ENCODE peak calls at places on chromosome 11, in four cellular contexts. H, K, J and E are unnamed samples.

GRCh38 chr11:1872267-1872985 is 19.3 kb downstream of the PRR33 start:
- DNase-seq in H (no peak), K (no peak), J (no peak), E (no peak)

GRCh38 chr11:6062691-6063358 is 32.3 kb upstream of the OR56A1 start:
- DNase-seq in H (no peak), K (no peak), J (no peak), E (no peak)

GRCh38 chr11:10072142-10072541 is 221.9 kb downstream of the SBF2 start:
- DNase-seq in H (no peak), K (no peak), J (no peak), E (no peak)

GRCh38 chr11:9138612-9139579 is 47.5 kb upstream of the SCUBE2 start:
- DNase-seq in H (no peak), K (peak), J (no peak), E (peak)

GRCh38 chr11:68994891-68995280 is 14.1 kb upstream of the MRGPRD start:
- DNase-seq in H (no peak), K (no peak), J (no peak), E (no peak)

GRCh38 chr11:13291794-13292193 is 14.2 kb downstream of the BMAL1 start:
- DNase-seq in H (no peak), K (no peak), J (no peak), E (no peak)

GRCh38 chr11:15618583-15619032 is 503.9 kb downstream of the INSC start:
- DNase-seq in H (no peak), K (no peak), J (no peak), E (no peak)

GRCh38 chr11:106391771-106392412 is 314.4 kb downstream of the AASDHPPT start:
- DNase-seq in H (no peak), K (peak), J (no peak), E (no peak)

GRCh38 chr11:104043137-104043536 is 6.7 kb downstream of the DDI1 start:
- DNase-seq in H (no peak), K (no peak), J (no peak), E (no peak)

GRCh38 chr11:110200836-110201235 is 95.6 kb downstream of the RDX start:
- DNase-seq in H (no peak), K (no peak), J (no peak), E (no peak)

GRCh38 chr11:122668562-122669090 is 13.1 kb downstream of the UBASH3B start:
- DNase-seq in H (no peak), K (peak), J (no peak), E (peak)